ENCODE peak calls at places on chromosome 4, in ten cellular contexts. One of them, this sample, is unnamed.

GRCh38 chr4:3311095-3311372 is 18.2 kb downstream of the RGS12 start:
- DNase-seq in spleen: peak; percentile 64
- DNase-seq in cardiac fibroblast: no peak
- DNase-seq in foreskin fibroblast: no peak
- DNase-seq in left ventricle myocardium inferior: no peak
- DNase-seq in MCF 10A: no peak
- DNase-seq in OCI-LY7: no peak
- DNase-seq in nephron progenitor cell: no peak
- DNase-seq in AG09309: no peak
- DNase-seq in CD8-positive, alpha-beta T cell: no peak
- DNase-seq in this sample: no peak

GRCh38 chr4:113825272-113825671 is 63.7 kb upstream of the CAMK2D start:
- DNase-seq in spleen: no peak
- DNase-seq in cardiac fibroblast: no peak
- DNase-seq in foreskin fibroblast: no peak
- DNase-seq in left ventricle myocardium inferior: no peak
- DNase-seq in MCF 10A: no peak
- DNase-seq in OCI-LY7: peak; percentile 32
- DNase-seq in nephron progenitor cell: no peak
- DNase-seq in AG09309: no peak
- DNase-seq in CD8-positive, alpha-beta T cell: peak; percentile 30
- DNase-seq in this sample: no peak

GRCh38 chr4:101067383-101067782 is 279.9 kb downstream of the PPP3CA start:
- DNase-seq in spleen: no peak
- DNase-seq in cardiac fibroblast: peak; percentile 13
- DNase-seq in foreskin fibroblast: no peak
- DNase-seq in left ventricle myocardium inferior: no peak
- DNase-seq in MCF 10A: peak; percentile 1
- DNase-seq in OCI-LY7: no peak
- DNase-seq in nephron progenitor cell: no peak
- DNase-seq in AG09309: no peak
- DNase-seq in CD8-positive, alpha-beta T cell: no peak
- DNase-seq in this sample: no peak

GRCh38 chr4:73734405-73735070 is 5.8 kb upstream of the CXCL8 start:
- DNase-seq in spleen: no peak
- DNase-seq in cardiac fibroblast: peak; percentile 83
- DNase-seq in foreskin fibroblast: peak; percentile 41
- DNase-seq in left ventricle myocardium inferior: no peak
- DNase-seq in MCF 10A: no peak
- DNase-seq in OCI-LY7: no peak
- DNase-seq in nephron progenitor cell: no peak
- DNase-seq in AG09309: no peak
- DNase-seq in CD8-positive, alpha-beta T cell: no peak
- DNase-seq in this sample: no peak

GRCh38 chr4:20418865-20419451 is 167.3 kb downstream of the SLIT2 start:
- DNase-seq in spleen: no peak
- DNase-seq in cardiac fibroblast: peak; percentile 86
- DNase-seq in foreskin fibroblast: peak; percentile 59
- DNase-seq in left ventricle myocardium inferior: no peak
- DNase-seq in MCF 10A: peak; percentile 80
- DNase-seq in OCI-LY7: peak; percentile 67
- DNase-seq in nephron progenitor cell: no peak
- DNase-seq in AG09309: peak; percentile 57
- DNase-seq in CD8-positive, alpha-beta T cell: no peak
- DNase-seq in this sample: no peak

GRCh38 chr4:173231916-173232315 is 63.3 kb downstream of the GALNT7 start:
- DNase-seq in spleen: no peak
- DNase-seq in cardiac fibroblast: peak; percentile 53
- DNase-seq in foreskin fibroblast: no peak
- DNase-seq in left ventricle myocardium inferior: no peak
- DNase-seq in MCF 10A: peak; percentile 49
- DNase-seq in OCI-LY7: no peak
- DNase-seq in nephron progenitor cell: no peak
- DNase-seq in AG09309: no peak
- DNase-seq in CD8-positive, alpha-beta T cell: no peak
- DNase-seq in this sample: no peak

GRCh38 chr4:147543039-147543438 is 62.1 kb downstream of the EDNRA start:
- DNase-seq in spleen: no peak
- DNase-seq in cardiac fibroblast: peak; percentile 67
- DNase-seq in foreskin fibroblast: no peak
- DNase-seq in left ventricle myocardium inferior: no peak
- DNase-seq in MCF 10A: peak; percentile 31
- DNase-seq in OCI-LY7: no peak
- DNase-seq in nephron progenitor cell: no peak
- DNase-seq in AG09309: no peak
- DNase-seq in CD8-positive, alpha-beta T cell: no peak
- DNase-seq in this sample: no peak

GRCh38 chr4:107258359-107258758 is 222.2 kb upstream of the DKK2 start:
- DNase-seq in spleen: no peak
- DNase-seq in cardiac fibroblast: peak; percentile 66
- DNase-seq in foreskin fibroblast: peak; percentile 46
- DNase-seq in left ventricle myocardium inferior: no peak
- DNase-seq in MCF 10A: peak; percentile 36
- DNase-seq in OCI-LY7: no peak
- DNase-seq in nephron progenitor cell: no peak
- DNase-seq in AG09309: peak; percentile 11
- DNase-seq in CD8-positive, alpha-beta T cell: no peak
- DNase-seq in this sample: no peak

GRCh38 chr4:152678841-152679240 is 956 bp downstream of the TMEM154 start:
- DNase-seq in spleen: no peak
- DNase-seq in cardiac fibroblast: peak; percentile 3
- DNase-seq in foreskin fibroblast: no peak
- DNase-seq in left ventricle myocardium inferior: no peak
- DNase-seq in MCF 10A: peak; percentile 27
- DNase-seq in OCI-LY7: peak; percentile 36
- DNase-seq in nephron progenitor cell: no peak
- DNase-seq in AG09309: no peak
- DNase-seq in CD8-positive, alpha-beta T cell: no peak
- DNase-seq in this sample: no peak

GRCh38 chr4:98287328-98287727 is 26.1 kb downstream of the RAP1GDS1 start:
- DNase-seq in spleen: no peak
- DNase-seq in cardiac fibroblast: no peak
- DNase-seq in foreskin fibroblast: no peak
- DNase-seq in left ventricle myocardium inferior: no peak
- DNase-seq in MCF 10A: no peak
- DNase-seq in OCI-LY7: no peak
- DNase-seq in nephron progenitor cell: no peak
- DNase-seq in AG09309: no peak
- DNase-seq in CD8-positive, alpha-beta T cell: no peak
- DNase-seq in this sample: no peak
- TF ChIP-seq CTCF in spleen: no peak
- TF ChIP-seq CTCF in cardiac fibroblast: no peak
- TF ChIP-seq CTCF in foreskin fibroblast: no peak
- TF ChIP-seq CTCF in left ventricle myocardium inferior: no peak
- TF ChIP-seq CTCF in MCF 10A: no peak
- TF ChIP-seq CTCF in OCI-LY7: no peak
- TF ChIP-seq CTCF in nephron progenitor cell: no peak
- TF ChIP-seq CTCF in AG09309: no peak
- TF ChIP-seq CTCF in CD8-positive, alpha-beta T cell: no peak
- TF ChIP-seq CTCF in this sample: no peak

GRCh38 chr4:77465271-77465670 is 140.3 kb upstream of the CXCL13 start:
- DNase-seq in spleen: no peak
- DNase-seq in cardiac fibroblast: peak; percentile 49
- DNase-seq in foreskin fibroblast: no peak
- DNase-seq in left ventricle myocardium inferior: no peak
- DNase-seq in MCF 10A: peak; percentile 45
- DNase-seq in OCI-LY7: no peak
- DNase-seq in nephron progenitor cell: no peak
- DNase-seq in AG09309: no peak
- DNase-seq in CD8-positive, alpha-beta T cell: no peak
- DNase-seq in this sample: no peak
- TF ChIP-seq CTCF in spleen: peak; percentile 14
- TF ChIP-seq CTCF in cardiac fibroblast: peak; percentile 57
- TF ChIP-seq CTCF in foreskin fibroblast: peak; percentile 43
- TF ChIP-seq CTCF in left ventricle myocardium inferior: peak; percentile 60
- TF ChIP-seq CTCF in MCF 10A: peak; percentile 61
- TF ChIP-seq CTCF in OCI-LY7: peak; percentile 56
- TF ChIP-seq CTCF in nephron progenitor cell: no peak
- TF ChIP-seq CTCF in AG09309: peak; percentile 55
- TF ChIP-seq CTCF in CD8-positive, alpha-beta T cell: no peak
- TF ChIP-seq CTCF in this sample: peak; percentile 37

GRCh38 chr4:139763668-139764067 is 98.0 kb downstream of the MGST2 start:
- DNase-seq in spleen: no peak
- DNase-seq in cardiac fibroblast: no peak
- DNase-seq in foreskin fibroblast: no peak
- DNase-seq in left ventricle myocardium inferior: no peak
- DNase-seq in MCF 10A: no peak
- DNase-seq in OCI-LY7: peak; percentile 27
- DNase-seq in nephron progenitor cell: no peak
- DNase-seq in AG09309: no peak
- DNase-seq in CD8-positive, alpha-beta T cell: no peak
- DNase-seq in this sample: no peak

GRCh38 chr4:139763205-139763604 is 97.6 kb downstream of the MGST2 start:
- DNase-seq in spleen: no peak
- DNase-seq in cardiac fibroblast: no peak
- DNase-seq in foreskin fibroblast: no peak
- DNase-seq in left ventricle myocardium inferior: no peak
- DNase-seq in MCF 10A: no peak
- DNase-seq in OCI-LY7: no peak
- DNase-seq in nephron progenitor cell: no peak
- DNase-seq in AG09309: no peak
- DNase-seq in CD8-positive, alpha-beta T cell: no peak
- DNase-seq in this sample: no peak

GRCh38 chr4:139762715-139763114 is 97.1 kb downstream of the MGST2 start:
- DNase-seq in spleen: no peak
- DNase-seq in cardiac fibroblast: peak; percentile 45
- DNase-seq in foreskin fibroblast: no peak
- DNase-seq in left ventricle myocardium inferior: no peak
- DNase-seq in MCF 10A: no peak
- DNase-seq in OCI-LY7: no peak
- DNase-seq in nephron progenitor cell: no peak
- DNase-seq in AG09309: no peak
- DNase-seq in CD8-positive, alpha-beta T cell: no peak
- DNase-seq in this sample: no peak

GRCh38 chr4:139760558-139760957 is 94.9 kb downstream of the MGST2 start:
- DNase-seq in spleen: no peak
- DNase-seq in cardiac fibroblast: no peak
- DNase-seq in foreskin fibroblast: no peak
- DNase-seq in left ventricle myocardium inferior: no peak
- DNase-seq in MCF 10A: no peak
- DNase-seq in OCI-LY7: no peak
- DNase-seq in nephron progenitor cell: no peak
- DNase-seq in AG09309: no peak
- DNase-seq in CD8-positive, alpha-beta T cell: no peak
- DNase-seq in this sample: no peak

DNA sequence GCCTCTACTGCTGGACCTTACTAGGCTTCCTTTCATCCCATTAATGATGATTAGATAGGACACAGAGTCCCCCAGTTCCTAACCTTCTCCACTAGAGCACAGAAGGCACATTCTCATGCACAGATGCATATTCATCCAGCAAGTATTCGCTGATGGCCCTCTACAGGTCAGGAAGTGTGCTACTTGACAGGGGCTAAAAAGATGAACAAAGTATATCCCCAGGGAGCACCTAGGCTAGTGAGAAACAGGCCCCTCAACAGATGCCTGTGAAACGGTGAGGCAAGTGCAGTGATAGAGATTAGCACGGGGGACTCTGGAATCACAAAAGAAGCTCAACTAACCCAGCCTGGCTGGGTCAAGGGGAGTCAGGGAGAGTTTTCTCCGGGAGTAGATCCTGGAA is 95.8 kb downstream of the MGST2 start:
- DNase-seq in spleen: no peak
- DNase-seq in cardiac fibroblast: peak; percentile 32
- DNase-seq in foreskin fibroblast: no peak
- DNase-seq in left ventricle myocardium inferior: no peak
- DNase-seq in MCF 10A: peak; percentile 44
- DNase-seq in OCI-LY7: peak; percentile 63
- DNase-seq in nephron progenitor cell: no peak
- DNase-seq in AG09309: no peak
- DNase-seq in CD8-positive, alpha-beta T cell: no peak
- DNase-seq in this sample: no peak
- TF ChIP-seq CTCF in spleen: no peak
- TF ChIP-seq CTCF in cardiac fibroblast: peak; percentile 32
- TF ChIP-seq CTCF in foreskin fibroblast: peak; percentile 25
- TF ChIP-seq CTCF in left ventricle myocardium inferior: peak; percentile 57
- TF ChIP-seq CTCF in MCF 10A: no peak
- TF ChIP-seq CTCF in OCI-LY7: peak; percentile 69
- TF ChIP-seq CTCF in nephron progenitor cell: no peak
- TF ChIP-seq CTCF in AG09309: peak; percentile 26
- TF ChIP-seq CTCF in CD8-positive, alpha-beta T cell: no peak
- TF ChIP-seq CTCF in this sample: peak; percentile 64

DNA sequence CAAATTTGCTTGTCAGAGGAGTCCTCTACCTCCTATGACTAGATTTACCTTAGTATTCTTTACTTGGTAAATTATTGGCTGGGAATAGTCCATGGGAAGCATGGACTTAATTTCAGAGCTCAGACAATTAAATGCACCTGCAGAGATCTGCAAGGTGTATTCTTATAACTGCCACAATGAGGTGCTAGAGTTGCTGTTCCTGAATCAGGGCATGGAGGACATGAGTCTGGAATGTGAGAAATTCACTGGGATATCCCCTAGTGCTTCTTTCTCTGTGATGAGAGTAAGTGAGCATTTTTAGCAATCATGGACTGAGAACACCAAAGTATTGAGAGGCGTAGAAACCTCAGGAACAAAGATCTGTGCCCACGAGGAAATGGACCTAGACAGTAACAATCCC is 32.9 kb upstream of the GRID2 start:
- DNase-seq in spleen: no peak
- DNase-seq in cardiac fibroblast: no peak
- DNase-seq in foreskin fibroblast: no peak
- DNase-seq in left ventricle myocardium inferior: no peak
- DNase-seq in MCF 10A: peak; percentile 5
- DNase-seq in OCI-LY7: no peak
- DNase-seq in nephron progenitor cell: no peak
- DNase-seq in AG09309: no peak
- DNase-seq in CD8-positive, alpha-beta T cell: no peak
- DNase-seq in this sample: no peak
- TF ChIP-seq CTCF in spleen: no peak
- TF ChIP-seq CTCF in cardiac fibroblast: no peak
- TF ChIP-seq CTCF in foreskin fibroblast: no peak
- TF ChIP-seq CTCF in left ventricle myocardium inferior: peak; percentile 34
- TF ChIP-seq CTCF in MCF 10A: no peak
- TF ChIP-seq CTCF in OCI-LY7: no peak
- TF ChIP-seq CTCF in nephron progenitor cell: peak; percentile 25
- TF ChIP-seq CTCF in AG09309: no peak
- TF ChIP-seq CTCF in CD8-positive, alpha-beta T cell: no peak
- TF ChIP-seq CTCF in this sample: no peak